ENCODE peak calls at places on chromosomes 3 and 15, in eight cellular contexts. I is PC-3, N is hepatocyte, J is GM23338, Z is MM.1S, E is HCT116, R is SK-N-SH, O is neural progenitor cell. B is an unnamed sample.

GRCh38 chr3:61768284-61769012 is 207.1 kb downstream of the PTPRG start:
- DNase-seq in Z (no peak), R (no peak), N (peak; percentile 24), O (no peak), I (no peak), E (no peak), J (no peak), B (no peak)

GRCh38 chr15:57427367-57427821 is 51.1 kb downstream of the CGNL1 start:
- DNase-seq in N (peak; percentile 48), I (peak; percentile 56), Z (no peak), E (no peak), O (peak; percentile 58), J (peak; percentile 88), R (no peak), B (no peak)

GRCh38 chr15:38424101-38424552 is 29.8 kb upstream of the FAM98B start:
- DNase-seq in O (no peak), E (no peak), I (no peak), J (no peak), N (no peak), Z (peak; percentile 86), R (no peak), B (no peak)

GRCh38 chr3:195908439-195909293 is at the start of gene TNK2:
- DNase-seq in R (peak; percentile 57), E (no peak), Z (peak; percentile 58), J (peak; percentile 52), O (peak; percentile 52), I (peak; percentile 16), N (peak; percentile 63), B (peak; percentile 60)

GRCh38 chr3:177567833-177568232 is 370.6 kb upstream of the TBL1XR1 start:
- DNase-seq in I (peak; percentile 40), O (no peak), Z (no peak), J (no peak), R (no peak), N (no peak), E (no peak), B (no peak)

GRCh38 chr3:125480656-125481374 is 39.2 kb downstream of the SNX4 start:
- DNase-seq in E (no peak), J (no peak), R (no peak), N (no peak), I (no peak), O (no peak), Z (no peak), B (no peak)

GRCh38 chr3:67605377-67605776 is 49.0 kb downstream of the SUCLG2 start:
- DNase-seq in J (peak; percentile 30), R (no peak), O (no peak), I (peak; percentile 69), N (no peak), Z (no peak), E (no peak), B (no peak)

GRCh38 chr3:44061961-44062360 is 179.7 kb upstream of the TOPAZ1 start:
- DNase-seq in N (no peak), O (no peak), J (peak; percentile 15), R (no peak), Z (no peak), E (no peak), I (no peak), B (no peak)

GRCh38 chr3:128515967-128516366 is 23.0 kb upstream of the GATA2 start:
- DNase-seq in J (no peak), Z (no peak), O (no peak), N (no peak), I (no peak), E (no peak), R (no peak), B (no peak)

GRCh38 chr15:81111018-81111417 is 23.1 kb upstream of the CFAP161 start:
- DNase-seq in O (no peak), E (no peak), J (no peak), R (no peak), Z (no peak), N (no peak), I (no peak), B (no peak)

GRCh38 chr15:48785195-48785594 is 25.7 kb downstream of the CEP152 start:
- DNase-seq in J (no peak), N (no peak), Z (no peak), O (no peak), I (no peak), R (no peak), E (no peak), B (no peak)

GRCh38 chr3:137012097-137012501 is 54.3 kb downstream of the IL20RB start:
- DNase-seq in N (no peak), E (no peak), J (no peak), Z (no peak), I (no peak), R (no peak), O (no peak), B (no peak)

GRCh38 chr15:96732704-96733103 is 402.2 kb downstream of the NR2F2 start:
- DNase-seq in Z (no peak), R (no peak), I (no peak), J (no peak), O (no peak), N (no peak), E (no peak), B (no peak)

GRCh38 chr3:175029828-175030227 is 170.7 kb downstream of the NAALADL2 start:
- DNase-seq in E (no peak), J (no peak), R (no peak), N (no peak), Z (no peak), O (no peak), I (no peak), B (no peak)

GRCh38 chr15:92808611-92809063 is 91.5 kb upstream of the CHD2 start:
- DNase-seq in I (peak; percentile 53), R (peak; percentile 73), O (no peak), E (no peak), N (peak; percentile 58), J (peak; percentile 69), Z (no peak), B (no peak)

GRCh38 chr15:62110000-62110851 is 43.4 kb downstream of the C2CD4A start:
- DNase-seq in E (no peak), N (peak; percentile 40), J (no peak), I (peak; percentile 80), O (no peak), Z (no peak), R (peak; percentile 77), B (no peak)

DNA sequence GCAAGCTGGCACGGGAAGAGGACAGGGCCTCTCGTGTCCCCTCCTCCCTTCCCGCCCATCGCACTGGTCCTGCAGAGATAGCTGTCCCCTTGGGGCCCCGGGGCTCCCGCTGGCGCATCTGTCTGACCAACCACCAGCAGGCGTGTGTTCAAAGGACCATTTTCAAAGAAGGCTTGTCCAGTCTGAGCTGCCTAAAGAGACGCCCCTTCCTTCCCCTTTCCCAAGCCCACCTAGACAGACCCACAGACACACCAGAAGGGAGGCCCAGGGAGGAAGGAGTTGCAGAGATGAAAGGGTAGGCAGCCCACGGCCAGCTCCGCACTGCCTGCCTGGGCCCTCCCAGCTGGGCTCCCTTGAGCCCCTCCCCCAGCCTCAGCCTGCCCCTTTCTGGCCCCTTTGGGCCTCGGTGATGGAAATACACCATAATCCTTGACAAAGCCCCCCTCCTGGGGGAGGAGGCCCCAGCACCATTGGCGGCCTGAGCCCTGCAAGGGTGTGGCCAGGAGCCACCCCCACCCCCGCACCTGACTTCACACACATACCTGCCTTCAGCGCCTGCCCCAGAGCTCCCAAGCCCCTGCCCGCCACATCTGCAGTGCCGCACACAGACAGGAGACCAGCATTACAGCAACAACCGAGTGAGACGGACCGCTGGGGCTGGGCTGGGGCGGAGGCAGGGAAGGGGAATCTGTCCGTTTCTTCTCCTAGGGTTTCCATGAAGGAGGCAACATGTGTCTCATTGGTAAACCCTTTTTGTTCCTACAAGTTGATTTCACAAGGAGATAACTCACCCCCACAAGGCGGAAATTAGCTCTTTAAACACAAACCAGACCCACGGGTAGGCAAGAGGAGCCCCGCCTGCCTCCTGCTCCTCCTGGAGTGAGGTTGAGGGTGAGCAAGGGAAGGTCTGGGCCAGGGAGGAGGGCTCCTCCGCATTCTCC is at the start of gene STRA6:
- DNase-seq in N (peak; percentile 87), O (peak; percentile 77), I (no peak), Z (no peak), R (peak; percentile 90), E (no peak), J (peak; percentile 95), B (no peak)
- TF ChIP-seq CTCF in N (peak; percentile 39), O (peak; percentile 36), I (no peak), Z (no peak), R (peak; percentile 35), E (no peak), J (peak; percentile 27), B (no peak)

GRCh38 chr15:69491051-69491505 is 38.5 kb downstream of the RPLP1 start:
- DNase-seq in N (no peak), O (no peak), J (no peak), I (no peak), Z (no peak), R (no peak), E (no peak), B (no peak)
- TF ChIP-seq EZH2phosphoT487 in N (no peak), O (no peak), J (no peak), I (no peak), Z (no peak), R (no peak), E (no peak), B (no peak)

GRCh38 chr3:101675709-101676218 is 1.2 kb downstream of the ZBTB11 start:
- DNase-seq in N (peak; percentile 50), Z (no peak), E (no peak), O (no peak), R (peak; percentile 35), J (no peak), I (peak; percentile 13), B (peak; percentile 19)
- TF ChIP-seq CTCF in N (no peak), Z (no peak), E (no peak), O (no peak), R (no peak), J (no peak), I (no peak), B (no peak)

DNA sequence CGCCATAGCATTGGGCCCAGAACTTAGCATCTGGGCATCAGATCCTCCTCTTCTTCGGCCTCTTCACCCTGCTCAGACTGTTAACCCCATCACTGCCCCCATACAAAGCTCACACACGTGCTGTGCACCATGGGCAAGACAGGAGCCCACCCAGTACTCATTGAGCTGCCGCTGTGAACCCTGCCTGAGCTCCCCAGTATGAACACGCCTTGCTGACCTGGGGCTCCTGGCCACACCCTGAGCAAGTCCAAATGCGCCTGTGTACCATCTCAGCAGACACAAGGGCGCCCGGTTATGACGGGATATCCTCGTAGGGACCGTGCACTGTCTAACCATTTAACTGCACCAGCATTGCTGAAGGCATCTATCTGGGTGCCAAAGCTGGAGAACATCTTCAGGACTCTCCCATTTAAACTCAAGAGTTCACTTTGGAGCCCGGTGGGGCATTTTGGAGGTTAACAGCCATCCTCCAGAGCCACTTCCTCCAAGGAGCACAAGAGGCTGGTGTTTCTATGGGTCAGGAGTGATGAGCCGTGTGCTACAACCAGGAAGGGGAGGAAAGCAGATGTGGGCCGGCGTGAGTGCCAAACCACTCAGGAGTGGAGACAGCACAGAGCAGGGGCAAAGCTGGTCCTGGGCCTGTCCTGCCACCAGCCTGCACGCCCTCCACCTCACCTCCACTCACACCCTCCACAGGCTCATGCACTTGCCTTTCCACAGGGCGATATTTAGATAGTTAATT is 12.1 kb downstream of the PRR23E start:
- DNase-seq in E (no peak), N (no peak), R (no peak), O (no peak), I (no peak), Z (no peak), J (no peak), B (no peak)
- TF ChIP-seq EZH2phosphoT487 in E (no peak), N (no peak), R (no peak), O (no peak), I (no peak), Z (no peak), J (no peak), B (no peak)

GRCh38 chr3:146493221-146493620 is 23.9 kb upstream of the PLSCR2 start:
- DNase-seq in E (no peak), O (no peak), R (no peak), J (no peak), N (no peak), Z (no peak), I (peak; percentile 31), B (no peak)
- TF ChIP-seq CTCF in E (no peak), O (no peak), R (no peak), J (no peak), N (no peak), Z (no peak), I (no peak), B (no peak)